ENCODE peak calls at places on chromosomes 12 and 14, in six cellular contexts. J is fibroblast of lung, R is kidney epithelial cell, X is astrocyte, O is GM12865, M is fibroblast of mammary gland. N is an unnamed sample.

GRCh38 chr14:71061458-71061857 is 154.2 kb downstream of the PCNX1 start:
- DNase-seq in J (peak), R (no peak), X (peak), O (no peak), M (peak), N (no peak)

GRCh38 chr14:76644875-76645518 is 116.3 kb upstream of the VASH1 start:
- DNase-seq in J (peak), R (no peak), X (no peak), O (peak), M (peak), N (no peak)

GRCh38 chr12:107564946-107565345 is 120.7 kb upstream of the PWP1 start:
- DNase-seq in J (peak), R (no peak), X (no peak), O (peak), M (peak), N (no peak)

GRCh38 chr14:76947078-76947837 is 81.2 kb downstream of the IRF2BPL start:
- DNase-seq in J (peak), R (peak), X (peak), O (peak), M (peak), N (peak)

GRCh38 chr14:100289916-100290606 is 16.2 kb downstream of the SLC25A29 start:
- DNase-seq in J (no peak), R (no peak), X (no peak), O (no peak), M (no peak), N (no peak)

GRCh38 chr12:2395352-2395977 is 342.7 kb downstream of the CACNA1C start:
- DNase-seq in J (peak), R (no peak), X (no peak), O (peak), M (peak), N (no peak)

GRCh38 chr14:93953739-93954515 is 22.4 kb downstream of the ASB2 start:
- DNase-seq in J (no peak), R (no peak), X (no peak), O (no peak), M (no peak), N (no peak)

GRCh38 chr12:102769323-102769916 is 147.6 kb downstream of the PAH start:
- DNase-seq in J (peak), R (no peak), X (peak), O (peak), M (peak), N (peak)

GRCh38 chr12:62963642-62964041 is 28.7 kb upstream of the PPM1H start:
- DNase-seq in J (no peak), R (no peak), X (no peak), O (no peak), M (no peak), N (no peak)

GRCh38 chr14:69963966-69964365 is 84.8 kb downstream of the SMOC1 start:
- DNase-seq in J (no peak), R (no peak), X (no peak), O (no peak), M (no peak), N (no peak)

GRCh38 chr12:117875652-117876491 is 92.9 kb downstream of the KSR2 start:
- DNase-seq in J (peak), R (no peak), X (peak), O (peak), M (no peak), N (no peak)

GRCh38 chr12:6942331-6942665 is 1.3 kb upstream of the RNU7-1 start:
- DNase-seq in J (peak), R (no peak), X (no peak), O (no peak), M (no peak), N (no peak)

GRCh38 chr12:53966070-53966384 is 6.9 kb upstream of the HOXC11 start:
- DNase-seq in J (no peak), R (no peak), X (no peak), O (no peak), M (no peak), N (no peak)

GRCh38 chr12:79689477-79690155 is 1.1 kb downstream of the PAWR start:
- DNase-seq in J (peak), R (no peak), X (no peak), O (peak), M (peak), N (no peak)

GRCh38 chr12:88493651-88494050 is 86.6 kb downstream of the KITLG start:
- DNase-seq in J (peak), R (peak), X (peak), O (no peak), M (peak), N (peak)

GRCh38 chr12:69022674-69023073 is 89.7 kb upstream of the CPM start:
- DNase-seq in J (no peak), R (no peak), X (no peak), O (no peak), M (peak), N (no peak)

GRCh38 chr12:25469368-25469767 is 83.7 kb downstream of the LMNTD1 start:
- DNase-seq in J (peak), R (no peak), X (no peak), O (no peak), M (peak), N (no peak)

GRCh38 chr14:72061718-72062117 is 129.5 kb downstream of the RGS6 start:
- DNase-seq in J (no peak), R (no peak), X (no peak), O (no peak), M (no peak), N (no peak)

GRCh38 chr12:27524839-27525238 is 833 bp downstream of the PPFIBP1 start:
- DNase-seq in J (no peak), R (no peak), X (no peak), O (peak), M (peak), N (no peak)

GRCh38 chr14:30521899-30522736 is 36.8 kb upstream of the G2E3 start:
- DNase-seq in J (peak), R (peak), X (peak), O (peak), M (peak), N (no peak)

GRCh38 chr12:11660624-11661023 is 11.2 kb downstream of the ETV6 start:
- DNase-seq in J (no peak), R (no peak), X (no peak), O (no peak), M (no peak), N (no peak)

GRCh38 chr12:54629925-54630324 is 4.8 kb downstream of the LACRT start:
- DNase-seq in J (no peak), R (no peak), X (no peak), O (no peak), M (no peak), N (no peak)

GRCh38 chr14:60183724-60184596 is 18.8 kb upstream of the DHRS7 start:
- DNase-seq in J (peak), R (peak), X (peak), O (peak), M (peak), N (no peak)

GRCh38 chr12:109795023-109795422 is 38.2 kb downstream of the TRPV4 start:
- DNase-seq in J (peak), R (no peak), X (peak), O (no peak), M (peak), N (no peak)

GRCh38 chr12:109796057-109796456 is 37.1 kb downstream of the TRPV4 start:
- DNase-seq in J (no peak), R (no peak), X (no peak), O (no peak), M (no peak), N (no peak)

GRCh38 chr12:109800536-109800935 is 32.7 kb downstream of the TRPV4 start:
- DNase-seq in J (no peak), R (no peak), X (no peak), O (no peak), M (no peak), N (no peak)

GRCh38 chr12:109798691-109799090 is 34.5 kb downstream of the TRPV4 start:
- DNase-seq in J (no peak), R (no peak), X (no peak), O (no peak), M (no peak), N (no peak)

GRCh38 chr12:109797905-109798669 is 35.1 kb downstream of the TRPV4 start:
- DNase-seq in J (no peak), R (no peak), X (no peak), O (no peak), M (no peak), N (no peak)
- TF ChIP-seq CTCF in J (peak), R (peak), X (no peak), O (no peak), M (peak), N (no peak)

GRCh38 chr12:65826513-65827171 is 2.4 kb downstream of the HMGA2 start:
- DNase-seq in J (peak), R (no peak), X (peak), O (no peak), M (peak), N (no peak)

GRCh38 chr12:65824314-65824563 is at the start of gene HMGA2:
- DNase-seq in J (no peak), R (peak), X (peak), O (peak), M (peak), N (no peak)

GRCh38 chr12:65825323-65825572 is 965 bp downstream of the HMGA2 start:
- DNase-seq in J (no peak), R (no peak), X (no peak), O (no peak), M (no peak), N (no peak)

GRCh38 chr12:65827827-65828231 is 3.5 kb downstream of the HMGA2 start:
- DNase-seq in J (peak), R (no peak), X (no peak), O (no peak), M (no peak), N (no peak)

GRCh38 chr12:65825573-65826512 is 1.6 kb downstream of the HMGA2 start:
- DNase-seq in J (peak), R (no peak), X (peak), O (peak), M (no peak), N (no peak)
- H3K4me3 ChIP-seq in J (peak), R (peak), X (peak), O (peak), M (peak), N (peak)

GRCh38 chr12:49060237-49061156 is at the start of gene KMT2D:
- DNase-seq in J (peak), R (peak), X (peak), O (peak), M (peak), N (peak)
- TF ChIP-seq CTCF in J (peak), R (peak), X (no peak), O (peak), M (peak), N (peak)

GRCh38 chr12:8912910-8913309 is 1.4 kb upstream of the PHC1 start:
- DNase-seq in J (no peak), R (no peak), X (no peak), O (peak), M (peak), N (no peak)
- H3K4me3 ChIP-seq in J (peak), R (no peak), X (no peak), O (no peak), M (no peak), N (no peak)

GRCh38 chr14:22875003-22875747 is 3.6 kb downstream of the LRP10 start:
- DNase-seq in J (no peak), R (no peak), X (no peak), O (no peak), M (no peak), N (no peak)

GRCh38 chr14:22871962-22872832 is 657 bp downstream of the LRP10 start:
- DNase-seq in J (peak), R (no peak), X (peak), O (peak), M (peak), N (no peak)

GRCh38 chr14:22870811-22871199 is 735 bp upstream of the LRP10 start:
- DNase-seq in J (no peak), R (no peak), X (no peak), O (peak), M (no peak), N (no peak)

GRCh38 chr14:22871200-22871961 is at the start of gene LRP10:
- DNase-seq in J (peak), R (no peak), X (peak), O (peak), M (peak), N (no peak)

GRCh38 chr14:22872833-22873520 is 1.4 kb downstream of the LRP10 start:
- DNase-seq in J (no peak), R (no peak), X (peak), O (no peak), M (peak), N (no peak)
- TF ChIP-seq CTCF in J (no peak), R (no peak), X (no peak), O (no peak), M (no peak), N (no peak)

GRCh38 chr14:54688229-54688628 is 121.3 kb downstream of the SAMD4A start:
- DNase-seq in J (no peak), R (no peak), X (no peak), O (no peak), M (no peak), N (no peak)
- H3K4me3 ChIP-seq in J (no peak), R (no peak), X (no peak), O (no peak), M (no peak), N (no peak)

DNA sequence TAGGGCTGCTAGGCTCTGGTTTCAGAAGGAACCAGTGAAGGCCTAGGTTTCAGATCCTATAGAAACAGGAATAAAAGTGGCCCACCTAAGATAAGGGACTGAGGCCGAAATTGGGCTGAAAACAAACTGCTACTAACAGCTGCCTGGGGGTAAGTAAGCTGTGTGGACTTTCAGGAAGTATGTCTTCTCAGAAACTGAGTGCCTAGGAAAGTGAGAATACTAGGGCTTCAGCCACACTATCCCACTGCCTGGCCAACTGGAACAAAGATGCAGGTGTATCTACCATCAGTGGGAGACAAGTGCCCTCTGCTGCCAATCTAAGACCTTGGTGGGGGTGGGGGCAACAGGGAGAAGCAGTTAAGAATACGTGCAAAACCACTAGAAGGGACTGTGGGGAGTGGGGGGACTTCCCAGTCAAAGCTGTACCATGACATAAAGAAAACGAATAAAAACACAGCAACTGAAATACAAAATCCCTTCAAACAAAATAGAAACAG is 82.5 kb downstream of the MED13L start:
- DNase-seq in J (no peak), R (no peak), X (no peak), O (peak), M (no peak), N (no peak)
- TF ChIP-seq CTCF in J (no peak), R (no peak), X (no peak), O (no peak), M (no peak), N (no peak)